ENCODE peak calls at places on chromosomes 16 and 17, in six cellular contexts. A is WTC11, B is A549, H is K562, K is HepG2, Y is H1. C is an unnamed sample.

GRCh38 chr16:9061358-9061813 is 30.1 kb upstream of the HAPSTR1 start:
- DNase-seq in A (no peak), B (no peak), H (no peak), K (no peak), Y (no peak), C (peak)

GRCh38 chr16:22402191-22402590 is 27.8 kb upstream of the CDR2 start:
- DNase-seq in A (no peak), B (no peak), H (no peak), K (no peak), Y (no peak), C (peak)

GRCh38 chr16:55377840-55378239 is 53.8 kb downstream of the IRX6 start:
- DNase-seq in A (no peak), B (no peak), H (no peak), K (peak), Y (no peak), C (no peak)

GRCh38 chr16:88298882-88299745 is 83.6 kb upstream of the ZNF469 start:
- DNase-seq in A (no peak), B (no peak), H (no peak), K (no peak), Y (no peak), C (peak)

GRCh38 chr16:30892670-30893069 is 1.2 kb downstream of the BCL7C start:
- DNase-seq in A (no peak), B (no peak), H (no peak), K (no peak), Y (no peak), C (no peak)

GRCh38 chr16:2770057-2770780 is 6.9 kb downstream of the ELOB start:
- DNase-seq in A (no peak), B (peak), H (peak), K (no peak), Y (no peak), C (no peak)

GRCh38 chr17:44222112-44222869 is 2.8 kb upstream of the UBTF start:
- DNase-seq in A (peak), B (peak), H (no peak), K (peak), Y (no peak), C (peak)

GRCh38 chr16:77738706-77739105 is 16.4 kb downstream of the NUDT7 start:
- DNase-seq in A (no peak), B (no peak), H (no peak), K (no peak), Y (no peak), C (no peak)

GRCh38 chr17:16934836-16935235 is 37.1 kb downstream of the TNFRSF13B start:
- DNase-seq in A (peak), B (no peak), H (no peak), K (no peak), Y (no peak), C (no peak)

GRCh38 chr16:89200124-89200849 is at the start of gene SLC22A31:
- DNase-seq in A (peak), B (no peak), H (no peak), K (peak), Y (no peak), C (no peak)

GRCh38 chr17:7558544-7559306 is at the start of gene TNFSF13:
- DNase-seq in A (no peak), B (no peak), H (no peak), K (no peak), Y (no peak), C (no peak)

GRCh38 chr17:62193297-62193696 is 128.2 kb upstream of the MED13 start:
- DNase-seq in A (no peak), B (no peak), H (no peak), K (no peak), Y (no peak), C (no peak)

GRCh38 chr17:77604301-77605031 is 354.0 kb upstream of the TNRC6C start:
- DNase-seq in A (no peak), B (no peak), H (no peak), K (no peak), Y (no peak), C (no peak)

GRCh38 chr16:27428035-27428785 is 26.2 kb downstream of the IL21R start:
- DNase-seq in A (no peak), B (no peak), H (no peak), K (no peak), Y (no peak), C (no peak)

GRCh38 chr17:40903129-40903847 is 18.2 kb upstream of the KRT20 start:
- DNase-seq in A (no peak), B (peak), H (peak), K (peak), Y (no peak), C (peak)

GRCh38 chr17:63516910-63517824 is 6.0 kb upstream of the KCNH6 start:
- DNase-seq in A (no peak), B (peak), H (no peak), K (peak), Y (no peak), C (peak)
- TF ChIP-seq USF2 in A (no peak), B (no peak), H (no peak), K (no peak), Y (no peak), C (peak)

DNA sequence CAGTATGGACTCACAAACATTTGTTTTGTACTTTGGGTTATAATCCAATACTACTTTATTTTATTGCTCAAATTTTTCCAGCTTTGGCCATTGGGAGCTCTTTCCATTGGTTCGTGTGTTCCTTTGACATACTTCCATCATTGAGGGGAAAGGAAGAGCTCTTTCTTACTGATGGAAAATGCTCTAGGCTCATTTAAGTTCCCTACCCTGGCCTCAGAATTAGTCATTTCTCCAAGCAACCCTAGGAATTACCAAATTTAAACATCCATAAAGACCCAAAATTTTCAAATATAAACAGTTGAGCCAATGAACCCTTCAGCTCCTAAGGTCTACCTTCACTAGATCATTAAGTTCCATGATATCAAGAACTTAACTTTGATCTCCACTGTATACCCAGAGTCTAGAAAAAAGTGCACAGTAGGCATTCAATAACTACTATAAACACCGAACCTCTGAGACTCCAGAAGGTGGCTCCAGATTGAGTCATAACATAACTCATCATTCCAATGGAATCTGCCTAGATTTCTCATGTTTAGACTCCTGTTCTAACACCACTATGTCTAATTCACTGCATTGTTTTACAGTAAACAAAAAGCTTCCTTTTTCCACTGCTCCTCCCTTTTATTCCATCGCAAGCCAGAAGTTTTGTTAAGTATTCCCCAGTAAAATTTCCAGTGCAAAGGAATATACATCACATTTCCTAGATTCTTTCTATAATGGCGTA is 39.0 kb downstream of the SMURF2 start:
- DNase-seq in A (no peak), B (peak), H (no peak), K (peak), Y (no peak), C (peak)
- TF ChIP-seq USF2 in A (no peak), B (no peak), H (no peak), K (no peak), Y (no peak), C (no peak)

GRCh38 chr16:48596326-48596725 is 13.7 kb downstream of the N4BP1 start:
- DNase-seq in A (no peak), B (no peak), H (peak), K (no peak), Y (no peak), C (no peak)
- TF ChIP-seq USF2 in A (no peak), B (no peak), H (no peak), K (no peak), Y (no peak), C (no peak)

DNA sequence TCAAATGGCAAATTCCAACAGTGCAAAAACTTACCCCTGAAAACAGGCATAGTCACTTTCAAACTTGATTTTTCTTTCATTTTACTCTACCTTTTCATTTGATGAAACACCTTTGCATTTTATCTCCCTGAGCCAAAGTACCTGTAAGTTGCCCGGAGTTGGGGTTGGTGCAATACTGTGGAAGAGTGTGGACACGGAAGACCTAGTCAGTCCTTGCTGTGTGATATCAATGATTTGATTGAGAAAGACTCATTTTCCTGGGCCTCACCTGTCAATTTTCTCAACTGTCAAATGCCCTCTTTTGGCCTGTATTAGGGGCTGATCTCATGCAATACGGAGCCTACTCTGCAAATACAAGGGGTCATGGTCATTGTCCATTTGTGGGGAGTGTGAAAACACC is 22.6 kb downstream of the PITPNC1 start:
- DNase-seq in A (no peak), B (no peak), H (no peak), K (no peak), Y (no peak), C (no peak)
- TF ChIP-seq USF2 in A (no peak), B (no peak), H (no peak), K (no peak), Y (no peak), C (no peak)

C was measured in IMR-90.